ENCODE peak calls at places on chromosomes 4 and X, in eight cellular contexts. A is neural crest cell, M is transverse colon, Z is Calu3, V is fibroblast of the aortic adventitia, F is GM23338, R is fibroblast of mammary gland, S is coronary artery. B is an unnamed sample.

GRCh38 chrX:103756736-103757135 is 19.9 kb upstream of the PLP1 start:
- DNase-seq in M (no peak), R (no peak), Z (no peak), S (no peak), F (no peak), A (no peak), V (no peak), B (no peak)

GRCh38 chr4:37682701-37683401 is 3.3 kb downstream of the RELL1 start:
- DNase-seq in V (no peak), S (no peak), R (no peak), Z (no peak), A (no peak), M (no peak), F (no peak), B (peak; percentile 69)

GRCh38 chr4:173181769-173182374 is 13.3 kb downstream of the GALNT7 start:
- DNase-seq in Z (no peak), A (no peak), V (peak; percentile 68), S (no peak), R (peak; percentile 79), F (no peak), M (no peak), B (no peak)

GRCh38 chr4:186536285-186536684 is 19.1 kb downstream of the MTNR1A start:
- DNase-seq in V (no peak), F (peak; percentile 75), M (no peak), Z (no peak), S (no peak), A (no peak), R (no peak), B (no peak)

GRCh38 chr4:5120067-5120466 is 68.8 kb downstream of the STK32B start:
- DNase-seq in M (no peak), A (no peak), F (no peak), S (no peak), R (no peak), V (no peak), Z (no peak), B (no peak)

GRCh38 chrX:15128838-15129237 is 141.0 kb downstream of the ASB9 start:
- DNase-seq in F (no peak), M (no peak), Z (no peak), V (no peak), S (no peak), A (no peak), R (no peak), B (peak; percentile 7)

GRCh38 chrX:567891-568290 is 62.7 kb upstream of the SHOX start:
- DNase-seq in R (no peak), S (no peak), M (no peak), F (no peak), A (no peak), Z (no peak), V (no peak), B (no peak)

GRCh38 chr4:119087121-119087520 is 48.5 kb upstream of the MYOZ2 start:
- DNase-seq in Z (no peak), M (no peak), A (no peak), V (peak; percentile 51), R (peak; percentile 53), F (no peak), S (no peak), B (no peak)

GRCh38 chrX:101164766-101165590 is 54.6 kb upstream of the DRP2 start:
- DNase-seq in F (no peak), M (no peak), Z (no peak), A (no peak), R (peak; percentile 86), V (peak; percentile 59), S (no peak), B (no peak)

GRCh38 chrX:13197961-13198761 is 121.7 kb downstream of the ATXN3L start:
- DNase-seq in S (no peak), M (no peak), F (peak; percentile 86), A (no peak), Z (peak; percentile 23), R (no peak), V (no peak), B (no peak)

GRCh38 chrX:49701948-49702347 is 6.2 kb upstream of the PAGE1 start:
- DNase-seq in A (no peak), V (no peak), F (no peak), S (no peak), M (no peak), R (no peak), Z (no peak), B (no peak)

GRCh38 chr4:98657531-98658286 is 702 bp downstream of the TSPAN5 start:
- DNase-seq in S (no peak), Z (no peak), V (peak; percentile 69), R (peak; percentile 77), F (peak; percentile 74), M (peak; percentile 23), A (peak; percentile 44), B (peak; percentile 54)

GRCh38 chr4:10107111-10108091 is 9.2 kb downstream of the WDR1 start:
- DNase-seq in A (no peak), F (no peak), V (peak; percentile 50), R (no peak), M (no peak), Z (no peak), S (no peak), B (no peak)

GRCh38 chr4:175635513-175635912 is 176.6 kb downstream of the GPM6A start:
- DNase-seq in F (no peak), Z (no peak), S (no peak), M (no peak), V (no peak), R (no peak), A (no peak), B (no peak)

GRCh38 chrX:38282044-38282443 is 45.3 kb downstream of the RPGR start:
- DNase-seq in M (no peak), S (no peak), R (peak; percentile 39), Z (no peak), F (peak; percentile 30), V (peak; percentile 50), A (no peak), B (no peak)

GRCh38 chr4:14772388-14772787 is 229.9 kb upstream of the CPEB2 start:
- DNase-seq in S (no peak), V (no peak), R (no peak), F (no peak), M (no peak), A (no peak), Z (no peak), B (no peak)

GRCh38 chr4:102174800-102175199 is 170.5 kb downstream of the SLC39A8 start:
- DNase-seq in S (no peak), V (peak; percentile 82), M (no peak), A (no peak), F (no peak), Z (no peak), R (peak; percentile 38), B (no peak)

GRCh38 chr4:184322328-184323025 is 104.8 kb upstream of the ENPP6 start:
- DNase-seq in S (no peak), V (no peak), R (no peak), M (no peak), A (no peak), Z (no peak), F (no peak), B (no peak)

GRCh38 chr4:155796031-155796430 is 37.2 kb downstream of the GUCY1B1 start:
- DNase-seq in A (no peak), V (no peak), F (peak; percentile 53), R (peak; percentile 35), S (no peak), M (no peak), Z (no peak), B (peak; percentile 37)

GRCh38 chr4:173367946-173368345 is 2.8 kb upstream of the SAP30 start:
- DNase-seq in S (no peak), Z (no peak), F (no peak), A (no peak), R (peak; percentile 38), M (no peak), V (peak; percentile 60), B (no peak)

GRCh38 chr4:84971319-84971932 is 4.9 kb upstream of the WDFY3 start:
- DNase-seq in M (no peak), S (no peak), V (peak; percentile 82), A (no peak), F (peak; percentile 74), Z (no peak), R (peak; percentile 77), B (peak; percentile 62)

GRCh38 chr4:5118091-5118786 is 67.0 kb downstream of the STK32B start:
- DNase-seq in Z (no peak), V (no peak), M (no peak), A (no peak), F (no peak), R (no peak), S (no peak), B (no peak)

GRCh38 chr4:52588097-52588496 is 71.0 kb downstream of the USP46 start:
- DNase-seq in F (peak; percentile 68), M (peak; percentile 9), R (peak; percentile 22), V (peak; percentile 11), Z (peak; percentile 21), A (peak; percentile 12), S (no peak), B (peak; percentile 14)

GRCh38 chr4:103032575-103032974 is 13.1 kb upstream of the SLC9B1 start:
- DNase-seq in A (no peak), Z (peak; percentile 42), V (peak; percentile 21), M (peak; percentile 14), R (peak; percentile 31), F (peak; percentile 93), S (no peak), B (peak; percentile 53)

GRCh38 chr4:148441624-148441985 is 609 bp downstream of the NR3C2 start:
- DNase-seq in Z (no peak), A (no peak), M (no peak), V (no peak), R (no peak), F (peak; percentile 36), S (no peak), B (no peak)
- TF ChIP-seq CTCF in Z (no peak), A (no peak), M (no peak), V (no peak), R (no peak), F (no peak), S (no peak), B (no peak)

GRCh38 chrX:110992611-110993010 is 103.4 kb upstream of the PAK3 start:
- DNase-seq in A (peak; percentile 9), Z (peak; percentile 28), V (peak; percentile 22), F (peak; percentile 67), R (peak; percentile 21), S (no peak), M (no peak), B (peak; percentile 51)
- TF ChIP-seq CTCF in A (peak; percentile 70), Z (peak; percentile 22), V (peak; percentile 50), F (peak; percentile 71), R (peak; percentile 64), S (no peak), M (peak; percentile 30), B (peak; percentile 55)

DNA sequence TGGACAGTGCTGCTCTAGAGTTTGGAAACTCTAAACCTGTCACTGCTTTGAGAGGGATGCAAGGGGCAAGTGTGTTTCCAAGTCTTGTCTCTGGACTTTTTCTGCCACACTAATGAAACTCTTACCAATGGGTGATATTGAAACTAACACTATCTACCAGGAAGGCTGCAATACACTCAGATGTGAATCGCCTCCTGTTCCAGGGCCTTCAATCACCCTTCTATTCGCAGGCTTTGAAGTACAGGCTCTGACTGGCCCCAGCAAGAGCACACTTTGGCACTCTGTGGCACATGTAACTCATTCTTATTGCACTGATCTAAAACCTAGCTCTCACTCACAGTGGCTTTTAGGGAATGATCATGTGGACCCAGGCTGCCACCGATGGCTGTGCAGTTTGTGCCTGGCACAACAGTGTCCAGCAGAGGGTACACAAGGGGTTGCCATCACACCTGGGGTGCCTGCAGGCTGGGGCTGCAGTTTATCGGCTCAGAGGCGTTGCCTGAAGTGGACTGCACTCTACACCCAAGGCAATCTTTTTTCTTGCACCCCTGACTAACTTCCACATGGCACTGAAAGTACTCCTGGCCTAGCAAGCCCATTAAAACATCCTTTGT is 210.8 kb downstream of the MGST2 start:
- DNase-seq in R (no peak), M (no peak), Z (no peak), V (no peak), A (no peak), S (no peak), F (no peak), B (no peak)
- TF ChIP-seq CTCF in R (no peak), M (no peak), Z (no peak), V (no peak), A (no peak), S (no peak), F (peak; percentile 2), B (no peak)

GRCh38 chr4:66522244-66522643 is 852.0 kb upstream of the EPHA5 start:
- DNase-seq in F (no peak), A (no peak), R (no peak), M (no peak), V (no peak), Z (no peak), S (no peak), B (no peak)
- TF ChIP-seq CTCF in F (no peak), A (no peak), R (no peak), M (no peak), V (no peak), Z (no peak), S (no peak), B (no peak)

B was measured in hepatocyte.